ENCODE peak calls at places on chromosomes 5 and 9, in ten cellular contexts. One of them, this sample, is unnamed.

GRCh38 chr9:111720170-111720569 is 58.8 kb downstream of the GNG10 start:
- DNase-seq in neuronal stem cell: no peak
- DNase-seq in sigmoid colon: no peak
- DNase-seq in sciatic nerve: no peak
- DNase-seq in upper lobe of right lung: no peak
- DNase-seq in HTR-8/SVneo: no peak
- DNase-seq in MCF 10A: no peak
- DNase-seq in RWPE1: no peak
- DNase-seq in NCI-H345: no peak
- DNase-seq in stimulated activated naive CD8-positive, alpha-beta T cell treated with anti-CD3 and anti-CD28 coated beads, Interleukin-15, amount 100 ng/mL, for 72 hours: no peak
- DNase-seq in this sample: no peak

GRCh38 chr9:130956636-130957450 is 17.8 kb upstream of the FIBCD1 start:
- DNase-seq in neuronal stem cell: no peak
- DNase-seq in NCI-H345: no peak
- DNase-seq in sigmoid colon: no peak
- DNase-seq in MCF 10A: no peak
- DNase-seq in sciatic nerve: no peak
- DNase-seq in upper lobe of right lung: no peak
- DNase-seq in HTR-8/SVneo: no peak
- DNase-seq in RWPE1: no peak
- DNase-seq in stimulated activated naive CD8-positive, alpha-beta T cell treated with anti-CD3 and anti-CD28 coated beads, Interleukin-15, amount 100 ng/mL, for 72 hours: no peak
- DNase-seq in this sample: no peak

GRCh38 chr9:83440641-83441040 is 97.6 kb downstream of the FRMD3 start:
- DNase-seq in sigmoid colon: no peak
- DNase-seq in RWPE1: no peak
- DNase-seq in neuronal stem cell: no peak
- DNase-seq in NCI-H345: no peak
- DNase-seq in stimulated activated naive CD8-positive, alpha-beta T cell treated with anti-CD3 and anti-CD28 coated beads, Interleukin-15, amount 100 ng/mL, for 72 hours: no peak
- DNase-seq in upper lobe of right lung: no peak
- DNase-seq in sciatic nerve: no peak
- DNase-seq in HTR-8/SVneo: no peak
- DNase-seq in MCF 10A: no peak
- DNase-seq in this sample: no peak

GRCh38 chr9:98634680-98635079 is 74.1 kb downstream of the GABBR2 start:
- DNase-seq in MCF 10A: no peak
- DNase-seq in sciatic nerve: no peak
- DNase-seq in RWPE1: no peak
- DNase-seq in upper lobe of right lung: no peak
- DNase-seq in HTR-8/SVneo: no peak
- DNase-seq in NCI-H345: no peak
- DNase-seq in stimulated activated naive CD8-positive, alpha-beta T cell treated with anti-CD3 and anti-CD28 coated beads, Interleukin-15, amount 100 ng/mL, for 72 hours: no peak
- DNase-seq in neuronal stem cell: no peak
- DNase-seq in sigmoid colon: no peak
- DNase-seq in this sample: no peak

GRCh38 chr9:85200726-85201402 is 531.3 kb downstream of the NTRK2 start:
- DNase-seq in stimulated activated naive CD8-positive, alpha-beta T cell treated with anti-CD3 and anti-CD28 coated beads, Interleukin-15, amount 100 ng/mL, for 72 hours: no peak
- DNase-seq in sigmoid colon: no peak
- DNase-seq in RWPE1: peak; percentile 58
- DNase-seq in upper lobe of right lung: no peak
- DNase-seq in MCF 10A: peak; percentile 88
- DNase-seq in neuronal stem cell: no peak
- DNase-seq in NCI-H345: no peak
- DNase-seq in sciatic nerve: no peak
- DNase-seq in HTR-8/SVneo: no peak
- DNase-seq in this sample: no peak

GRCh38 chr5:119427052-119427451 is 25.2 kb upstream of the HSD17B4 start:
- DNase-seq in NCI-H345: no peak
- DNase-seq in MCF 10A: no peak
- DNase-seq in sciatic nerve: no peak
- DNase-seq in RWPE1: no peak
- DNase-seq in sigmoid colon: no peak
- DNase-seq in HTR-8/SVneo: no peak
- DNase-seq in upper lobe of right lung: no peak
- DNase-seq in neuronal stem cell: no peak
- DNase-seq in stimulated activated naive CD8-positive, alpha-beta T cell treated with anti-CD3 and anti-CD28 coated beads, Interleukin-15, amount 100 ng/mL, for 72 hours: no peak
- DNase-seq in this sample: no peak

GRCh38 chr5:68505917-68506860 is 290.6 kb downstream of the PIK3R1 start:
- DNase-seq in neuronal stem cell: peak; percentile 1
- DNase-seq in RWPE1: peak; percentile 67
- DNase-seq in upper lobe of right lung: no peak
- DNase-seq in sigmoid colon: no peak
- DNase-seq in sciatic nerve: no peak
- DNase-seq in NCI-H345: no peak
- DNase-seq in MCF 10A: peak; percentile 24
- DNase-seq in HTR-8/SVneo: no peak
- DNase-seq in stimulated activated naive CD8-positive, alpha-beta T cell treated with anti-CD3 and anti-CD28 coated beads, Interleukin-15, amount 100 ng/mL, for 72 hours: no peak
- DNase-seq in this sample: no peak

GRCh38 chr9:80957806-80958205 is 731.5 kb downstream of the TLE1 start:
- DNase-seq in sciatic nerve: no peak
- DNase-seq in stimulated activated naive CD8-positive, alpha-beta T cell treated with anti-CD3 and anti-CD28 coated beads, Interleukin-15, amount 100 ng/mL, for 72 hours: no peak
- DNase-seq in upper lobe of right lung: no peak
- DNase-seq in HTR-8/SVneo: no peak
- DNase-seq in MCF 10A: no peak
- DNase-seq in neuronal stem cell: no peak
- DNase-seq in RWPE1: no peak
- DNase-seq in NCI-H345: no peak
- DNase-seq in sigmoid colon: no peak
- DNase-seq in this sample: no peak

GRCh38 chr9:125409637-125410521 is 148.3 kb downstream of the GAPVD1 start:
- DNase-seq in upper lobe of right lung: no peak
- DNase-seq in neuronal stem cell: no peak
- DNase-seq in MCF 10A: peak; percentile 26
- DNase-seq in NCI-H345: peak; percentile 34
- DNase-seq in HTR-8/SVneo: peak; percentile 41
- DNase-seq in RWPE1: peak; percentile 86
- DNase-seq in sigmoid colon: no peak
- DNase-seq in stimulated activated naive CD8-positive, alpha-beta T cell treated with anti-CD3 and anti-CD28 coated beads, Interleukin-15, amount 100 ng/mL, for 72 hours: no peak
- DNase-seq in sciatic nerve: no peak
- DNase-seq in this sample: no peak

GRCh38 chr9:38127271-38127839 is 58.3 kb upstream of the SHB start:
- DNase-seq in NCI-H345: peak; percentile 11
- DNase-seq in sigmoid colon: no peak
- DNase-seq in neuronal stem cell: no peak
- DNase-seq in sciatic nerve: no peak
- DNase-seq in HTR-8/SVneo: no peak
- DNase-seq in stimulated activated naive CD8-positive, alpha-beta T cell treated with anti-CD3 and anti-CD28 coated beads, Interleukin-15, amount 100 ng/mL, for 72 hours: no peak
- DNase-seq in RWPE1: no peak
- DNase-seq in upper lobe of right lung: no peak
- DNase-seq in MCF 10A: peak; percentile 13
- DNase-seq in this sample: peak; percentile 28

GRCh38 chr5:95439801-95440493 is 48.8 kb downstream of the FAM81B start:
- DNase-seq in upper lobe of right lung: no peak
- DNase-seq in sigmoid colon: no peak
- DNase-seq in stimulated activated naive CD8-positive, alpha-beta T cell treated with anti-CD3 and anti-CD28 coated beads, Interleukin-15, amount 100 ng/mL, for 72 hours: no peak
- DNase-seq in RWPE1: no peak
- DNase-seq in neuronal stem cell: no peak
- DNase-seq in sciatic nerve: no peak
- DNase-seq in NCI-H345: no peak
- DNase-seq in MCF 10A: no peak
- DNase-seq in HTR-8/SVneo: no peak
- DNase-seq in this sample: no peak

GRCh38 chr5:110082194-110082593 is 392.5 kb downstream of the MAN2A1 start:
- DNase-seq in RWPE1: no peak
- DNase-seq in HTR-8/SVneo: no peak
- DNase-seq in neuronal stem cell: no peak
- DNase-seq in MCF 10A: no peak
- DNase-seq in stimulated activated naive CD8-positive, alpha-beta T cell treated with anti-CD3 and anti-CD28 coated beads, Interleukin-15, amount 100 ng/mL, for 72 hours: no peak
- DNase-seq in sciatic nerve: no peak
- DNase-seq in NCI-H345: no peak
- DNase-seq in sigmoid colon: no peak
- DNase-seq in upper lobe of right lung: no peak
- DNase-seq in this sample: no peak

GRCh38 chr5:15425802-15426201 is 74.2 kb upstream of the FBXL7 start:
- DNase-seq in stimulated activated naive CD8-positive, alpha-beta T cell treated with anti-CD3 and anti-CD28 coated beads, Interleukin-15, amount 100 ng/mL, for 72 hours: no peak
- DNase-seq in sigmoid colon: no peak
- DNase-seq in MCF 10A: no peak
- DNase-seq in HTR-8/SVneo: no peak
- DNase-seq in upper lobe of right lung: no peak
- DNase-seq in neuronal stem cell: no peak
- DNase-seq in NCI-H345: no peak
- DNase-seq in RWPE1: no peak
- DNase-seq in sciatic nerve: no peak
- DNase-seq in this sample: no peak

GRCh38 chr5:36240779-36241635 is 718 bp downstream of the NADK2 start:
- DNase-seq in sciatic nerve: peak; percentile 82
- DNase-seq in sigmoid colon: peak; percentile 82
- DNase-seq in upper lobe of right lung: peak; percentile 80
- DNase-seq in MCF 10A: peak; percentile 63
- DNase-seq in HTR-8/SVneo: peak; percentile 74
- DNase-seq in stimulated activated naive CD8-positive, alpha-beta T cell treated with anti-CD3 and anti-CD28 coated beads, Interleukin-15, amount 100 ng/mL, for 72 hours: peak; percentile 62
- DNase-seq in NCI-H345: peak; percentile 24
- DNase-seq in RWPE1: peak; percentile 60
- DNase-seq in neuronal stem cell: peak; percentile 60
- DNase-seq in this sample: peak; percentile 88

GRCh38 chr5:83124593-83124992 is 47.2 kb downstream of the XRCC4 start:
- DNase-seq in stimulated activated naive CD8-positive, alpha-beta T cell treated with anti-CD3 and anti-CD28 coated beads, Interleukin-15, amount 100 ng/mL, for 72 hours: no peak
- DNase-seq in MCF 10A: no peak
- DNase-seq in neuronal stem cell: no peak
- DNase-seq in upper lobe of right lung: no peak
- DNase-seq in NCI-H345: no peak
- DNase-seq in RWPE1: no peak
- DNase-seq in HTR-8/SVneo: no peak
- DNase-seq in sigmoid colon: no peak
- DNase-seq in sciatic nerve: no peak
- DNase-seq in this sample: no peak

GRCh38 chr5:149128023-149128875 is 13.0 kb upstream of the ABLIM3 start:
- DNase-seq in sciatic nerve: no peak
- DNase-seq in neuronal stem cell: no peak
- DNase-seq in MCF 10A: peak; percentile 80
- DNase-seq in NCI-H345: peak; percentile 37
- DNase-seq in upper lobe of right lung: no peak
- DNase-seq in HTR-8/SVneo: peak; percentile 58
- DNase-seq in stimulated activated naive CD8-positive, alpha-beta T cell treated with anti-CD3 and anti-CD28 coated beads, Interleukin-15, amount 100 ng/mL, for 72 hours: no peak
- DNase-seq in RWPE1: peak; percentile 67
- DNase-seq in sigmoid colon: no peak
- DNase-seq in this sample: no peak

This sample was measured in posterior vena cava.